ENCODE peak calls at places on chromosomes 12 and 14, in five cellular contexts. L is BJ, W is GM23338, E is fibroblast of the aortic adventitia, H is AG10803. X is an unnamed sample.

GRCh38 chr12:57764662-57765002 is 2.2 kb downstream of the CYP27B1 start:
- DNase-seq in W (peak), E (no peak), H (no peak), L (no peak), X (no peak)

GRCh38 chr12:24034894-24035293 is 85.4 kb upstream of the SOX5 start:
- DNase-seq in W (no peak), L (no peak), E (no peak), H (no peak), X (no peak)

GRCh38 chr14:104220225-104221070 is 82.1 kb downstream of the KIF26A start:
- DNase-seq in H (no peak), W (no peak), E (no peak), L (no peak), X (no peak)

GRCh38 chr14:65034021-65034420 is 47.3 kb downstream of the FNTB start:
- DNase-seq in H (no peak), L (no peak), W (no peak), E (no peak), X (no peak)

GRCh38 chr12:27446436-27446835 is at the start of gene SMCO2:
- DNase-seq in H (no peak), L (no peak), W (no peak), E (no peak), X (no peak)

GRCh38 chr14:105899657-105900397 is 373.4 kb downstream of the TMEM121 start:
- DNase-seq in L (no peak), W (no peak), H (no peak), E (no peak), X (no peak)

GRCh38 chr12:51442324-51442723 is 17.7 kb downstream of the SLC4A8 start:
- DNase-seq in E (peak), H (peak), L (no peak), W (no peak), X (no peak)

GRCh38 chr12:62848418-62848817 is 86.5 kb downstream of the PPM1H start:
- DNase-seq in E (peak), W (no peak), H (peak), L (peak), X (no peak)

GRCh38 chr12:132444957-132445883 is 44.7 kb upstream of the FBRSL1 start:
- DNase-seq in W (peak), L (no peak), E (no peak), H (no peak), X (peak)

GRCh38 chr14:50225067-50225973 is 6.1 kb downstream of the SOS2 start:
- DNase-seq in E (peak), H (peak), W (peak), L (peak), X (no peak)

GRCh38 chr12:29043069-29043468 is 106.0 kb upstream of the FAR2 start:
- DNase-seq in H (peak), W (no peak), E (no peak), L (peak), X (no peak)

GRCh38 chr12:56010112-56010570 is 10.7 kb upstream of the IKZF4 start:
- DNase-seq in L (no peak), W (no peak), E (no peak), H (no peak), X (no peak)

GRCh38 chr14:30005114-30005698 is 77.6 kb upstream of the PRKD1 start:
- DNase-seq in E (peak), W (peak), H (peak), L (peak), X (peak)

GRCh38 chr14:92635031-92635430 is 113.4 kb downstream of the LGMN start:
- DNase-seq in H (no peak), W (no peak), E (no peak), L (no peak), X (no peak)

GRCh38 chr12:89019439-89020120 is 332.7 kb downstream of the DUSP6 start:
- DNase-seq in W (peak), L (peak), E (peak), H (peak), X (peak)
- H3K4me3 ChIP-seq in W (peak), L (peak), E (peak), H (peak), X (no peak)

GRCh38 chr12:124440841-124441381 is 126.5 kb downstream of the NCOR2 start:
- DNase-seq in W (no peak), H (no peak), E (no peak), L (no peak), X (no peak)
- H3K4me3 ChIP-seq in W (no peak), H (peak), E (peak), L (no peak), X (no peak)

GRCh38 chr12:109385339-109386078 is 37.8 kb downstream of the MYO1H start:
- DNase-seq in W (peak), E (peak), L (peak), H (peak), X (peak)
- H3K4me3 ChIP-seq in W (no peak), E (no peak), L (no peak), H (no peak), X (no peak)

DNA sequence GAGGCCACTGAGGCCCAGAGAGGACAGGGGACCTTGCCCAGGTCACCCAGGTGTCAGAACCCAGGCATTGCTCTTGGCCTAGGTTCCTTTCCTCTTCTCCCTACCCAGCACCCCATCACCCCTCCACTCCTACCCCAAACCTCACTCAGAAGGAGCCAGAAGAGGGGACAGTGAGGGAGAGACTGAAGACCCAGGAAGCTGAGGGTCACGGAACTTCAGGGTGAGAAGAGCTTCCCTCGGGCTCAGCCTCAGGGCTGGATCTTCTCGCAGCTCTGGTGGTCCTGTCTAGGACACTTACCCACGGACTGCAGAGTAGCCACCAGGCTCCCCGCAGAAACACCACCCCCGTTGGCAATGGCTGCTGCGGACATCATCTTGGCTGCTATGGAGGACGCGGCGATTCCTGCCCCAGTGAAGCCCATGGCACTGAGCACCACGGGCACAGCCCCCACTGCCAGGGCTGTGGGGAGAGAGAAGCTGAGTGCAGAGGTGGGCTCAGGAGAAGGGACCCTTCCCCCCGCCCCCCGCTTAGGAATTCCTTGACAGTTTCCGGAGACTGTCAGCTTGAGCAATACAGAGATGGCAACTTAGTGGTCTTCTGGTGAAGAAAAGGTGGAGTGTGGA is 1.1 kb downstream of the IFI27L2 start:
- DNase-seq in E (no peak), H (no peak), L (no peak), W (no peak), X (peak)
- H3K4me3 ChIP-seq in E (peak), H (peak), L (peak), W (peak), X (peak)

GRCh38 chr12:9064201-9064814 is 51.4 kb downstream of the A2M start:
- DNase-seq in E (peak), W (peak), L (no peak), H (peak), X (peak)

GRCh38 chr12:9064815-9065606 is 50.7 kb downstream of the A2M start:
- DNase-seq in H (peak), E (peak), W (peak), L (no peak), X (peak)

GRCh38 chr12:9066755-9067433 is 48.8 kb downstream of the A2M start:
- DNase-seq in L (no peak), W (no peak), H (no peak), E (no peak), X (no peak)

GRCh38 chr12:9066183-9066623 is 49.5 kb downstream of the A2M start:
- DNase-seq in E (no peak), L (no peak), H (no peak), W (no peak), X (no peak)

DNA sequence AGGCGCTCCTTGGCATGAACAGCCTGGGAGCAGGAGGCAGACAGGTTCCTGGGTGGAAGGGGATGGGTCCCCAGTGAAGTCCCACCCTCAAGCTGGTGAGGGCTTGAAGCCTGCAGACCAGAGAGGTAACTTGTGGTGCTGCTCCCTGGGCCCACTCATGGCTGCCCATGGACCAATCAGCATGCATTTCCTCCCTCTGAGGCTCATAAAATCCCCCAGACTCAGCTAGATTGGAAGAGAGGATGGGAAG is 50.2 kb downstream of the A2M start:
- DNase-seq in L (no peak), E (no peak), W (no peak), H (no peak), X (peak)
- H3K4me3 ChIP-seq in L (peak), E (peak), W (peak), H (no peak), X (peak)

GRCh38 chr12:93139028-93139665 is 210.1 kb upstream of the EEA1 start:
- DNase-seq in E (no peak), W (no peak), L (no peak), H (no peak), X (no peak)
- H3K4me3 ChIP-seq in E (no peak), W (no peak), L (no peak), H (no peak), X (no peak)

DNA sequence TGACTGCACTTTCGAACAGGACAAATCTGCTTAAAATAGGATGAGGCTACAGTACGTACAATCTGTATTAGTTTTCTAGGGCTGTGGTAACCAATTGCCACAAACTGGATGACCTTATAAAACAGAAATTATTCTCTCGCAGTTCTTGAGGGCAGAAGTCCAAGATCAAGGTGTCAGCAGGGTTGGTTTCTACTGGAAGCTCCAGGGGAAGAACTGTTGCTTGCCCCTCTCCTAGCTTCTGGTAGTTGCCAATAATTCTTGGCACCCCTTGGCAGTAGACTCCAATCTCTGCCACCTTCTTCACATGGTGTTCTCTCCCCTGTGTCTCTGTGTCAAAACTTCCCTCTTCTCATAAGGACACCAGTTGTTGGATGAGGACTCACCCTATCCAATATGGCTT is 1.4 kb downstream of the AK7 start:
- DNase-seq in H (no peak), W (no peak), L (no peak), E (no peak), X (no peak)
- H3K4me3 ChIP-seq in H (no peak), W (peak), L (no peak), E (no peak), X (no peak)

GRCh38 chr12:93176610-93177126 is 201.1 kb upstream of the NUDT4 start:
- DNase-seq in L (no peak), E (no peak), W (no peak), H (no peak), X (no peak)
- H3K4me3 ChIP-seq in L (no peak), E (no peak), W (no peak), H (no peak), X (no peak)

GRCh38 chr14:72558721-72559120 is 335.2 kb downstream of the DPF3 start:
- DNase-seq in L (peak), W (no peak), H (peak), E (peak), X (no peak)
- H3K4me3 ChIP-seq in L (no peak), W (no peak), H (no peak), E (no peak), X (no peak)

DNA sequence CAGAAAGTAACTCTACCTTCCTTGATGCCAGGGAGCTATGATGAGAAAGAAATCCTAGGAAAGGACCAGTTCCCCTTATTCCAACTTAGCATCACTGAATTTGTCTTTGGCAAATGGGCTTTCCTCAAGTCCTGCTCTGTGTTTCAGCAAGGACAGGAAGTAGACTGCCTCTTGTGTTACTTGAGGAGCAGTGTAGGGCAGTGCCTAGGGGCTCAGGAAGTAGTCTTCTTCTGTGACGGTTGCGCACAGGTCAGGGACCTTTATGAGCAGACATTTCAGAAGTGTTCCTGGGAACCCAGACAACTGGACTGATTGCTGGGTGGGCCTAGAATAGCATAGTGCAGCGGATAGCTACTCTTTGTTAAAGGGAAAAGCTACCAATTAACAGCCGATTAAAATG is 2.7 kb downstream of the LGALS3 start:
- DNase-seq in W (no peak), H (peak), E (no peak), L (no peak), X (no peak)
- H3K4me3 ChIP-seq in W (no peak), H (peak), E (peak), L (no peak), X (no peak)

X was measured in H7.